ENCODE peak calls at places on chromosomes 2 and 18, in five cellular contexts. One of them, this sample, is unnamed.

GRCh38 chr2:43021791-43022500 is 204.5 kb downstream of the ZFP36L2 start:
- DNase-seq in testis: no peak
- DNase-seq in stomach: peak
- DNase-seq in body of pancreas: peak
- DNase-seq in esophagus squamous epithelium: no peak
- DNase-seq in this sample: peak

GRCh38 chr18:13264986-13265900 is 46.7 kb downstream of the LDLRAD4 start:
- DNase-seq in body of pancreas: no peak
- DNase-seq in testis: no peak
- DNase-seq in esophagus squamous epithelium: no peak
- DNase-seq in stomach: no peak
- DNase-seq in this sample: no peak

GRCh38 chr2:36355157-36355889 is at the start of gene CRIM1:
- DNase-seq in testis: peak
- DNase-seq in body of pancreas: peak
- DNase-seq in stomach: peak
- DNase-seq in esophagus squamous epithelium: no peak
- DNase-seq in this sample: peak

GRCh38 chr18:44697315-44697714 is 16.6 kb downstream of the SETBP1 start:
- DNase-seq in body of pancreas: no peak
- DNase-seq in esophagus squamous epithelium: no peak
- DNase-seq in testis: no peak
- DNase-seq in stomach: no peak
- DNase-seq in this sample: no peak

GRCh38 chr2:39741871-39742270 is 37.2 kb downstream of the THUMPD2 start:
- DNase-seq in esophagus squamous epithelium: no peak
- DNase-seq in stomach: no peak
- DNase-seq in testis: no peak
- DNase-seq in body of pancreas: no peak
- DNase-seq in this sample: no peak

GRCh38 chr2:225493420-225494099 is 94.0 kb downstream of the NYAP2 start:
- DNase-seq in body of pancreas: no peak
- DNase-seq in testis: no peak
- DNase-seq in esophagus squamous epithelium: no peak
- DNase-seq in stomach: no peak
- DNase-seq in this sample: no peak

GRCh38 chr2:46050489-46050888 is 246.7 kb upstream of the EPAS1 start:
- DNase-seq in stomach: no peak
- DNase-seq in body of pancreas: peak
- DNase-seq in testis: no peak
- DNase-seq in esophagus squamous epithelium: no peak
- DNase-seq in this sample: no peak

GRCh38 chr2:156437876-156438410 is 1.8 kb downstream of the GPD2 start:
- DNase-seq in testis: no peak
- DNase-seq in stomach: no peak
- DNase-seq in esophagus squamous epithelium: no peak
- DNase-seq in body of pancreas: no peak
- DNase-seq in this sample: no peak

GRCh38 chr2:231395188-231396057 is at the start of gene B3GNT7:
- DNase-seq in testis: no peak
- DNase-seq in esophagus squamous epithelium: no peak
- DNase-seq in stomach: peak
- DNase-seq in body of pancreas: peak
- DNase-seq in this sample: peak

GRCh38 chr18:51654441-51655326 is 457.2 kb upstream of the MEX3C start:
- DNase-seq in testis: no peak
- DNase-seq in body of pancreas: no peak
- DNase-seq in esophagus squamous epithelium: no peak
- DNase-seq in stomach: no peak
- DNase-seq in this sample: peak

GRCh38 chr2:218851286-218851685 is 8.3 kb upstream of the WNT6 start:
- DNase-seq in stomach: no peak
- DNase-seq in body of pancreas: no peak
- DNase-seq in esophagus squamous epithelium: no peak
- DNase-seq in testis: no peak
- DNase-seq in this sample: no peak

GRCh38 chr2:60556441-60556997 is 3.1 kb upstream of the BCL11A start:
- DNase-seq in testis: no peak
- DNase-seq in stomach: no peak
- DNase-seq in body of pancreas: peak
- DNase-seq in esophagus squamous epithelium: no peak
- DNase-seq in this sample: peak

GRCh38 chr2:219489315-219489714 is 9.4 kb upstream of the GMPPA start:
- DNase-seq in body of pancreas: no peak
- DNase-seq in testis: no peak
- DNase-seq in stomach: no peak
- DNase-seq in esophagus squamous epithelium: no peak
- DNase-seq in this sample: no peak

GRCh38 chr18:79388043-79388442 is 7.7 kb upstream of the NFATC1 start:
- DNase-seq in esophagus squamous epithelium: no peak
- DNase-seq in stomach: no peak
- DNase-seq in testis: no peak
- DNase-seq in body of pancreas: no peak
- DNase-seq in this sample: no peak

GRCh38 chr2:205474746-205475145 is 207.6 kb upstream of the NRP2 start:
- DNase-seq in body of pancreas: no peak
- DNase-seq in esophagus squamous epithelium: no peak
- DNase-seq in stomach: no peak
- DNase-seq in testis: no peak
- DNase-seq in this sample: no peak

GRCh38 chr2:142875642-142876041 is 1.8 kb upstream of the KYNU start:
- DNase-seq in testis: no peak
- DNase-seq in esophagus squamous epithelium: no peak
- DNase-seq in body of pancreas: no peak
- DNase-seq in stomach: no peak
- DNase-seq in this sample: no peak

GRCh38 chr2:157789933-157790511 is 86.1 kb downstream of the ACVR1 start:
- DNase-seq in body of pancreas: peak
- DNase-seq in testis: no peak
- DNase-seq in esophagus squamous epithelium: no peak
- DNase-seq in stomach: peak
- DNase-seq in this sample: peak

GRCh38 chr2:32376756-32377155 is 19.9 kb downstream of the BIRC6 start:
- DNase-seq in stomach: no peak
- DNase-seq in esophagus squamous epithelium: no peak
- DNase-seq in testis: no peak
- DNase-seq in body of pancreas: no peak
- DNase-seq in this sample: no peak

GRCh38 chr2:169073972-169074751 is 4.8 kb downstream of the DHRS9 start:
- DNase-seq in esophagus squamous epithelium: no peak
- DNase-seq in stomach: no peak
- DNase-seq in body of pancreas: no peak
- DNase-seq in testis: no peak
- DNase-seq in this sample: no peak

GRCh38 chr2:62304429-62305417 is 108.8 kb downstream of the B3GNT2 start:
- DNase-seq in body of pancreas: peak
- DNase-seq in esophagus squamous epithelium: no peak
- DNase-seq in stomach: peak
- DNase-seq in testis: peak
- DNase-seq in this sample: peak

GRCh38 chr2:120456867-120457266 is 110.9 kb downstream of the INHBB start:
- DNase-seq in stomach: no peak
- DNase-seq in testis: no peak
- DNase-seq in body of pancreas: no peak
- DNase-seq in esophagus squamous epithelium: no peak
- DNase-seq in this sample: no peak
- TF ChIP-seq CTCF in stomach: no peak
- TF ChIP-seq CTCF in testis: no peak
- TF ChIP-seq CTCF in body of pancreas: no peak
- TF ChIP-seq CTCF in esophagus squamous epithelium: no peak
- TF ChIP-seq CTCF in this sample: peak

GRCh38 chr18:54393648-54394294 is 36.1 kb downstream of the C18orf54 start:
- DNase-seq in testis: no peak
- DNase-seq in body of pancreas: no peak
- DNase-seq in stomach: no peak
- DNase-seq in esophagus squamous epithelium: no peak
- DNase-seq in this sample: no peak
- H3K4me3 ChIP-seq in testis: no peak
- H3K4me3 ChIP-seq in body of pancreas: no peak
- H3K4me3 ChIP-seq in stomach: no peak
- H3K4me3 ChIP-seq in esophagus squamous epithelium: no peak
- H3K4me3 ChIP-seq in this sample: no peak

GRCh38 chr18:32469691-32470131 is 971 bp downstream of the GAREM1 start:
- DNase-seq in testis: no peak
- DNase-seq in body of pancreas: peak
- DNase-seq in esophagus squamous epithelium: no peak
- DNase-seq in stomach: no peak
- DNase-seq in this sample: peak

GRCh38 chr18:32470136-32470712 is 458 bp downstream of the GAREM1 start:
- DNase-seq in body of pancreas: peak
- DNase-seq in esophagus squamous epithelium: no peak
- DNase-seq in stomach: peak
- DNase-seq in testis: peak
- DNase-seq in this sample: peak

GRCh38 chr18:32470713-32471633 is at the start of gene GAREM1:
- DNase-seq in stomach: peak
- DNase-seq in esophagus squamous epithelium: peak
- DNase-seq in body of pancreas: peak
- DNase-seq in testis: peak
- DNase-seq in this sample: peak

GRCh38 chr18:32468147-32468845 is 2.4 kb downstream of the GAREM1 start:
- DNase-seq in esophagus squamous epithelium: no peak
- DNase-seq in testis: no peak
- DNase-seq in body of pancreas: no peak
- DNase-seq in stomach: no peak
- DNase-seq in this sample: no peak

GRCh38 chr18:32469190-32469611 is 1.5 kb downstream of the GAREM1 start:
- DNase-seq in stomach: peak
- DNase-seq in esophagus squamous epithelium: no peak
- DNase-seq in testis: peak
- DNase-seq in body of pancreas: peak
- DNase-seq in this sample: peak
- TF ChIP-seq CTCF in stomach: peak
- TF ChIP-seq CTCF in esophagus squamous epithelium: no peak
- TF ChIP-seq CTCF in testis: no peak
- TF ChIP-seq CTCF in body of pancreas: peak
- TF ChIP-seq CTCF in this sample: peak

GRCh38 chr2:101204400-101205095 is 48.1 kb upstream of the CNOT11 start:
- DNase-seq in esophagus squamous epithelium: no peak
- DNase-seq in body of pancreas: no peak
- DNase-seq in testis: no peak
- DNase-seq in stomach: no peak
- DNase-seq in this sample: no peak

GRCh38 chr2:101206080-101206479 is 46.6 kb upstream of the CNOT11 start:
- DNase-seq in stomach: no peak
- DNase-seq in body of pancreas: no peak
- DNase-seq in esophagus squamous epithelium: no peak
- DNase-seq in testis: no peak
- DNase-seq in this sample: no peak

GRCh38 chr2:101200714-101201113 is 49.5 kb upstream of the TBC1D8 start:
- DNase-seq in body of pancreas: no peak
- DNase-seq in esophagus squamous epithelium: no peak
- DNase-seq in stomach: no peak
- DNase-seq in testis: no peak
- DNase-seq in this sample: no peak

GRCh38 chr2:101208830-101209229 is 43.9 kb upstream of the CNOT11 start:
- DNase-seq in stomach: no peak
- DNase-seq in esophagus squamous epithelium: no peak
- DNase-seq in testis: no peak
- DNase-seq in body of pancreas: no peak
- DNase-seq in this sample: no peak

GRCh38 chr2:101205521-101205998 is 47.1 kb upstream of the CNOT11 start:
- DNase-seq in stomach: peak
- DNase-seq in testis: peak
- DNase-seq in esophagus squamous epithelium: no peak
- DNase-seq in body of pancreas: peak
- DNase-seq in this sample: peak
- H3K4me3 ChIP-seq in stomach: no peak
- H3K4me3 ChIP-seq in testis: no peak
- H3K4me3 ChIP-seq in esophagus squamous epithelium: no peak
- H3K4me3 ChIP-seq in body of pancreas: no peak
- H3K4me3 ChIP-seq in this sample: no peak

GRCh38 chr2:240581811-240582210 is 4.7 kb upstream of the CAPN10 start:
- DNase-seq in body of pancreas: no peak
- DNase-seq in esophagus squamous epithelium: no peak
- DNase-seq in testis: no peak
- DNase-seq in stomach: no peak
- DNase-seq in this sample: no peak

GRCh38 chr2:240578488-240578887 is 8.0 kb upstream of the CAPN10 start:
- DNase-seq in body of pancreas: no peak
- DNase-seq in esophagus squamous epithelium: no peak
- DNase-seq in stomach: no peak
- DNase-seq in testis: no peak
- DNase-seq in this sample: no peak

GRCh38 chr2:240579071-240579762 is 7.3 kb upstream of the CAPN10 start:
- DNase-seq in body of pancreas: no peak
- DNase-seq in esophagus squamous epithelium: no peak
- DNase-seq in testis: no peak
- DNase-seq in stomach: no peak
- DNase-seq in this sample: no peak

GRCh38 chr2:240578110-240578450 is 8.5 kb upstream of the CAPN10 start:
- DNase-seq in body of pancreas: no peak
- DNase-seq in stomach: no peak
- DNase-seq in testis: no peak
- DNase-seq in esophagus squamous epithelium: no peak
- DNase-seq in this sample: no peak

DNA sequence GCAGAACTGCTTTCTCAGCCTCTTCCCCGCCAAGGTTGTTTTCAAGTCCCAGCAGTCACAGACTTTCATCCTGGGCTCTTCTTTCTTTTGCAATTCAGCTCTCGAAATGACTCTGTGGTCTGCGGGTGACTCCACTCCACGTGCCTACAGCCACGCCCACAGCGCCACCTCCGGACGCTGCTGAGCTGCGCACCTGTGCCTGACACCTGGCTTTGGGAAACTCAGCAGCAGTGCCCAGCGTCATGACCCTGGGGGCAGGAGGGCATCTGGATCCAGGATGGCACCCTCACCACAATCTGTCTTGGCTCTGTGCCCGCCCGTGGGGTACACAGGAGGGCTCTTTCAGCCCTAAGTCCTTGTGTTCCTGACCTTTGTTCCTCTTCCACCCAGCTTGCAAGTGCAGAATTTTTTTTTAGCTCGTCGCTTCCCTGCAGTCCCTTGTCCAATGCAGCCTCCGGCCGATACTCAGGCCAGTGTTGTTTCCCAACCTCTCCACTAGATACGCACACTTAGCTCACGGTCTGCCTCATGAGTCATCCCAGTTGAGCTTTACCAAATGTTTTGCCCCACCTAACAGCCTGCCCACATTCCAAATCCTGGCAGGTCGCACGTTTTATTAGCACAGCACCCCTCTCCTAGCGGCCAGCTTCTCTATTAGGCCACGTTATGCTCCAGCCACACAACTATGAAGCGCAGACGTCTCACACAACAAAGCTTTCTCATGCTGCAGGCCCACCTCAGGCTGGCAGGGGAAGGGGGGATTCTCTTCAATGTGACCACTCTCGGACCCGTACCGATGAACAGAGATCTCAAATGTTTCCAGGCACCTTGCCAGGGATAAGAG is 6.5 kb upstream of the CAPN10 start:
- DNase-seq in esophagus squamous epithelium: no peak
- DNase-seq in body of pancreas: peak
- DNase-seq in testis: no peak
- DNase-seq in stomach: peak
- DNase-seq in this sample: peak
- TF ChIP-seq CTCF in esophagus squamous epithelium: peak
- TF ChIP-seq CTCF in body of pancreas: peak
- TF ChIP-seq CTCF in testis: no peak
- TF ChIP-seq CTCF in stomach: peak
- TF ChIP-seq CTCF in this sample: peak